ENCODE peak calls at places on chromosomes 3 and 15, in seven cellular contexts. L is HepG2, E is Panc1, N is K562, X is GM12878, V is HCT116, A is upper lobe of left lung. O is an unnamed sample. For H3K9me3, the result is how much of the 10 kb centered on the place peaks cover.

GRCh38 chr3:196688349-196688748 is 23.7 kb downstream of the CEP19 start:
- ATAC-seq in A (peak), V (no peak), E (no peak), X (no peak), N (no peak), L (no peak), O (peak)

GRCh38 chr15:80418892-80419537 is 14.8 kb downstream of the ARNT2 start:
- ATAC-seq in V (peak), N (peak), A (peak), X (peak), E (peak), L (peak), O (no peak)

GRCh38 chr15:28265334-28266019 is 56.5 kb downstream of the HERC2 start:
- ATAC-seq in L (no peak), X (peak), N (no peak), V (no peak), A (no peak), E (no peak), O (no peak)

GRCh38 chr15:69225355-69226027 is 65.1 kb downstream of the GLCE start:
- ATAC-seq in X (no peak), N (no peak), A (peak), V (peak), L (peak), E (no peak), O (no peak)

GRCh38 chr3:51681453-51681852 is 10.4 kb downstream of the TEX264 start:
- ATAC-seq in N (no peak), X (peak), A (peak), L (peak), E (no peak), V (peak), O (no peak)

GRCh38 chr15:42716626-42717025 is 20.3 kb downstream of the CDAN1 start:
- ATAC-seq in N (no peak), V (no peak), E (no peak), X (no peak), A (no peak), L (no peak), O (no peak)

GRCh38 chr15:59814409-59814808 is 125.3 kb upstream of the BNIP2 start:
- ATAC-seq in N (no peak), A (no peak), V (no peak), E (no peak), L (no peak), X (no peak), O (no peak)

GRCh38 chr3:28050895-28051294 is 190.5 kb upstream of the CMC1 start:
- ATAC-seq in N (no peak), E (no peak), X (peak), A (no peak), L (peak), V (peak), O (no peak)

GRCh38 chr15:55248895-55249294 is 40.7 kb downstream of the RAB27A start:
- ATAC-seq in E (no peak), N (no peak), X (no peak), A (no peak), L (no peak), V (no peak), O (no peak)

GRCh38 chr3:49238274-49239127 is 38.5 kb downstream of the C3orf62 start:
- ATAC-seq in A (peak), L (peak), X (peak), N (peak), E (no peak), V (peak), O (peak)

GRCh38 chr3:46412786-46413298 is 5.8 kb downstream of the CCRL2 start:
- ATAC-seq in E (no peak), V (no peak), A (no peak), X (no peak), N (no peak), L (no peak), O (no peak)

GRCh38 chr3:149403443-149403842 is 26.0 kb upstream of the TM4SF1 start:
- ATAC-seq in L (no peak), V (no peak), X (no peak), A (no peak), N (no peak), E (no peak), O (no peak)

GRCh38 chr3:109685084-109686079 is 348.0 kb upstream of the DPPA4 start:
- ATAC-seq in E (peak), L (no peak), X (no peak), N (no peak), V (peak), A (peak), O (peak)

GRCh38 chr3:98954806-98955205 is 53.3 kb upstream of the DCBLD2 start:
- ATAC-seq in E (no peak), L (no peak), N (no peak), X (no peak), A (no peak), V (peak), O (no peak)

GRCh38 chr3:11238057-11238456 is 34.1 kb upstream of the ATG7 start:
- ATAC-seq in L (no peak), A (peak), X (peak), V (peak), E (peak), N (no peak), O (no peak)

GRCh38 chr3:85172001-85172400 is 213.2 kb downstream of the CADM2 start:
- ATAC-seq in X (peak), V (no peak), A (no peak), N (no peak), E (no peak), L (no peak), O (no peak)

GRCh38 chr15:67914537-67915373 is 74.9 kb upstream of the RNU6-1 start:
- ATAC-seq in E (peak), X (no peak), V (no peak), N (peak), A (peak), L (peak), O (peak)

GRCh38 chr15:63151665-63152064 is 5.6 kb downstream of the RPS27L start:
- ATAC-seq in V (no peak), N (no peak), E (no peak), X (no peak), A (no peak), L (no peak), O (no peak)

GRCh38 chr15:67101981-67102929 is 36.9 kb downstream of the SMAD3 start:
- ATAC-seq in L (no peak), E (no peak), A (no peak), N (no peak), X (peak), V (no peak), O (no peak)

GRCh38 chr3:141625506-141625905 is 112.6 kb upstream of the RNF7 start:
- ATAC-seq in N (no peak), X (no peak), E (peak), V (no peak), A (no peak), L (peak), O (no peak)

GRCh38 chr3:123421353-123422174 is 27.3 kb downstream of the ADCY5 start:
- ATAC-seq in V (no peak), A (no peak), E (no peak), N (no peak), L (no peak), X (peak), O (no peak)

GRCh38 chr3:17238029-17238428 is 353.3 kb downstream of the PLCL2 start:
- ATAC-seq in X (no peak), N (peak), V (no peak), E (no peak), A (no peak), L (no peak), O (no peak)

GRCh38 chr3:65077124-65077523 is 389.3 kb upstream of the ADAMTS9 start:
- ATAC-seq in A (no peak), N (no peak), X (no peak), L (no peak), V (no peak), E (no peak), O (no peak)

GRCh38 chr3:47365213-47366153 is 15.3 kb upstream of the PTPN23 start:
- ATAC-seq in A (no peak), X (no peak), E (no peak), L (no peak), V (no peak), N (no peak), O (peak)

GRCh38 chr3:134974621-134975020 is 179.6 kb downstream of the EPHB1 start:
- ATAC-seq in X (no peak), N (no peak), L (no peak), E (no peak), A (no peak), V (no peak), O (no peak)

GRCh38 chr15:97234841-97235240 is 725.7 kb upstream of the ARRDC4 start:
- ATAC-seq in E (no peak), A (no peak), L (no peak), X (no peak), N (no peak), V (no peak), O (no peak)

GRCh38 chr3:51581529-51581928 is 43.0 kb downstream of the RAD54L2 start:
- ATAC-seq in V (no peak), E (no peak), A (no peak), X (no peak), L (peak), N (peak), O (no peak)

GRCh38 chr3:143150979-143151726 is 31.6 kb downstream of the CHST2 start:
- ATAC-seq in V (no peak), E (no peak), A (peak), N (no peak), X (no peak), L (no peak), O (peak)

GRCh38 chr3:152621006-152621868 is 213.7 kb upstream of the P2RY1 start:
- ATAC-seq in V (no peak), E (no peak), L (no peak), X (no peak), A (no peak), N (peak), O (no peak)

GRCh38 chr3:129572603-129573002 is 29.6 kb downstream of the H1-8 start:
- ATAC-seq in E (no peak), V (no peak), A (no peak), N (no peak), L (no peak), X (no peak), O (no peak)

GRCh38 chr15:85542895-85543331 is 162.5 kb downstream of the AKAP13 start:
- ATAC-seq in L (no peak), N (no peak), V (no peak), X (peak), E (no peak), A (no peak), O (no peak)

GRCh38 chr15:81303241-81304225 is 20.4 kb downstream of the STARD5 start:
- ATAC-seq in V (no peak), L (no peak), X (no peak), N (no peak), A (no peak), E (no peak), O (no peak)

GRCh38 chr3:124579641-124580040 is 150.6 kb upstream of the UMPS start:
- ATAC-seq in N (peak), E (no peak), X (no peak), A (no peak), V (no peak), L (no peak), O (no peak)

GRCh38 chr3:124572851-124573405 is 157.3 kb upstream of the UMPS start:
- ATAC-seq in X (no peak), N (no peak), V (no peak), L (no peak), A (no peak), E (no peak), O (no peak)

GRCh38 chr3:124577494-124578167 is 152.6 kb upstream of the UMPS start:
- ATAC-seq in X (peak), E (no peak), N (no peak), L (no peak), V (no peak), A (no peak), O (no peak)

GRCh38 chr3:124574012-124574411 is 156.2 kb upstream of the UMPS start:
- ATAC-seq in E (no peak), N (no peak), V (no peak), A (no peak), L (no peak), X (no peak), O (no peak)

DNA sequence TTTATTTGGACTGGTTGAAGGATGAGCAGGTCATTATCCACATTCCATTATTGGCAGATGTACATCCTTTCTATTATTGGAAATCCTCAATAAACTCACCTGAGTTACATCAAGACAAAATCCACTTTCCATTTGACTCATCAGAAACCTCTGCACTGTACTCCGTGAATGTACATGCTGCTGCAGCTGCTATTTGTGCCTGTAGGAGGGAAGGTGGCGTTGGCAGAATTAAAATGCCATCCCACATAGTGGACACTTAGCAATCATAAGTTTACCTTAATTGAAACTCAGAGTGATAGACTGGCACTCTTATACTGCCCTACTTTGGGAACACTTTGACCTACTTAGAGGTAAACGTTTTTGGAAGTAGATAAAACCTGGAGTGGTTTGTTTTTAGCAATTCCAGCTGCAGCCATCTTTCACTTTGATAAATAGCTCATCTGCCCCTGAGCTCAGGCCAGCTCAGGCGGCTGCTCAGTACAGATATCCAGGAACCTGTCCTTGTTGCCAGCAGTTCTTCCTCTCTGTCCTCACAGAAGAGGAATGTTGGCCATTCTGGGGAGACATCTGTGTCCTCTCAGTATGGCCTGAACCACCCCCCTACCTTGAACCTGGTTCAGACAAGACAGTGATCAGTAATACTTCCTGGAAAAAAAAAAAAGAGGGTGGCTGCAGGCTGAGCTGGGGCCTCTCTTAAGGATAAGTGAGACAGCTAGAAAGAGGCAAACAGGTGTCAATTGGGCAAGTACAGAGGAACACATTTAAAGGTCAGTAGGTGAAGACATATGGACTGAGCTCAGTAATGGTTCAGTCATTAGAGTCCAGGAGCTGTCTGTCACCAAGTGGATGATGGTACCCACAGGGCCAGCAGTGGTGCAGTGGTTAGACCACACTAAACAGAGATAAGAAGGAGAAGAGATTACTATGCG is 153.4 kb upstream of the UMPS start:
- ATAC-seq in A (no peak), N (peak), V (no peak), L (peak), E (no peak), X (peak), O (peak)
- TF ChIP-seq POLR2AphosphoS5 in A (no peak), N (peak), V (no peak), L (no peak), E (no peak), X (no peak), O (no peak)

GRCh38 chr15:52082197-52083036 is 30.2 kb downstream of the BCL2L10 start:
- ATAC-seq in L (no peak), E (no peak), N (no peak), A (no peak), X (peak), V (no peak), O (no peak)
- H3K4me3 ChIP-seq in L (no peak), E (no peak), N (no peak), A (no peak), X (peak), V (no peak), O (no peak)

GRCh38 chr15:20659265-20659664 is 117.7 kb upstream of the GOLGA6L6 start:
- ATAC-seq in E (peak), X (no peak), N (peak), A (peak), V (peak), L (no peak), O (no peak)
- H3K9me3 ChIP-seq in E (under half), X (under half), N (under half), A (under half), V (under half), L (under half), O (under half)

GRCh38 chr3:187739561-187740445 is 5.5 kb downstream of the BCL6 start:
- ATAC-seq in N (peak), L (peak), A (peak), V (peak), E (peak), X (peak), O (peak)
- TF ChIP-seq POLR2AphosphoS5 in N (no peak), L (no peak), A (peak), V (peak), E (no peak), X (no peak), O (peak)